ENCODE peak calls at places on chromosome X, in eight cellular contexts. Z is GF-D8; B is left ventricle myocardium inferior; F is CD8-positive, alpha-beta memory T cell; E is CD14-positive monocyte; S is NCI-H2029 treated with DMSO at 0.1 percent for 48 hours; P is mesothelial cell of epicardium; D is esophagus squamous epithelium. J is an unnamed sample.

GRCh38 chrX:21812628-21813027 is 26.8 kb upstream of the MBTPS2 start:
- DNase-seq in D (no peak), Z (no peak), F (no peak), P (no peak), S (no peak), B (no peak), E (no peak), J (no peak)

GRCh38 chrX:46904626-46905025 is 7.6 kb upstream of the JADE3 start:
- DNase-seq in E (no peak), F (no peak), B (no peak), P (no peak), S (no peak), Z (no peak), D (no peak), J (no peak)

GRCh38 chrX:132819885-132820284 is 138.5 kb downstream of the HS6ST2 start:
- DNase-seq in S (no peak), B (no peak), P (no peak), F (no peak), Z (no peak), E (no peak), D (no peak), J (no peak)

GRCh38 chrX:66638591-66639500 is at the start of gene EDA2R:
- DNase-seq in B (no peak), S (no peak), F (no peak), D (no peak), E (no peak), Z (no peak), P (no peak), J (peak)

GRCh38 chrX:42776195-42776594 is 1.8 kb downstream of the PPP1R2C start:
- DNase-seq in Z (no peak), E (no peak), P (no peak), S (no peak), D (no peak), F (no peak), B (no peak), J (no peak)

GRCh38 chrX:30875957-30876356 is 13.1 kb downstream of the TAB3 start:
- DNase-seq in P (no peak), Z (no peak), F (no peak), D (no peak), B (no peak), E (no peak), S (no peak), J (no peak)

GRCh38 chrX:153554519-153555167 is 37.2 kb downstream of the ATP2B3 start:
- DNase-seq in F (peak), E (peak), Z (peak), B (peak), D (no peak), S (peak), P (no peak), J (peak)

GRCh38 chrX:82219129-82219528 is 1017.2 kb downstream of the SH3BGRL start:
- DNase-seq in F (no peak), P (no peak), Z (no peak), E (no peak), B (no peak), D (no peak), S (no peak), J (no peak)

GRCh38 chrX:133045986-133046385 is 50.9 kb downstream of the USP26 start:
- DNase-seq in D (no peak), S (no peak), B (no peak), P (no peak), F (no peak), E (no peak), Z (no peak), J (no peak)

GRCh38 chrX:47169273-47169672 is 24.3 kb downstream of the RBM10 start:
- DNase-seq in B (no peak), F (no peak), P (no peak), S (no peak), Z (no peak), D (no peak), E (no peak), J (no peak)